ENCODE peak calls at places on chromosomes 1 and 21, in five cellular contexts. K, I, F, H and T are unnamed samples.

GRCh38 chr1:16443975-16444745 is 3.6 kb downstream of the NECAP2 start:
- DNase-seq in K (no peak), I (no peak), F (no peak), H (no peak), T (no peak)

GRCh38 chr1:149932474-149932873 is 4.2 kb downstream of the MTMR11 start:
- DNase-seq in K (no peak), I (no peak), F (no peak), H (no peak), T (no peak)

GRCh38 chr1:150805899-150806298 is 2.2 kb downstream of the CTSK start:
- DNase-seq in K (no peak), I (no peak), F (no peak), H (no peak), T (no peak)

GRCh38 chr1:21490774-21491482 is 18.3 kb upstream of the ALPL start:
- DNase-seq in K (no peak), I (peak), F (no peak), H (no peak), T (peak)

GRCh38 chr1:153928776-153929432 is 6.1 kb upstream of the GATAD2B start:
- DNase-seq in K (no peak), I (no peak), F (no peak), H (no peak), T (peak)

GRCh38 chr1:43704838-43705237 is 2.5 kb upstream of the ST3GAL3 start:
- DNase-seq in K (no peak), I (peak), F (no peak), H (no peak), T (no peak)

GRCh38 chr1:73327180-73327793 is 870.7 kb downstream of the LRRIQ3 start:
- DNase-seq in K (no peak), I (no peak), F (no peak), H (no peak), T (no peak)

GRCh38 chr1:7638078-7638477 is 133.0 kb upstream of the VAMP3 start:
- DNase-seq in K (no peak), I (no peak), F (no peak), H (no peak), T (no peak)

GRCh38 chr1:25900209-25900608 is 6.0 kb downstream of the STMN1 start:
- DNase-seq in K (no peak), I (no peak), F (no peak), H (no peak), T (no peak)

GRCh38 chr21:42444745-42445059 is 41.0 kb downstream of the UBASH3A start:
- DNase-seq in K (no peak), I (no peak), F (no peak), H (no peak), T (no peak)

GRCh38 chr21:29175408-29176147 is 45.1 kb downstream of the MAP3K7CL start:
- DNase-seq in K (no peak), I (no peak), F (no peak), H (peak), T (peak)

GRCh38 chr1:1578371-1578940 is 3.8 kb upstream of the SSU72 start:
- DNase-seq in K (no peak), I (no peak), F (no peak), H (no peak), T (no peak)

GRCh38 chr1:157703981-157704380 is 3.4 kb upstream of the FCRL3 start:
- DNase-seq in K (no peak), I (no peak), F (no peak), H (no peak), T (no peak)

GRCh38 chr1:93713247-93713764 is 31.7 kb upstream of the BCAR3 start:
- DNase-seq in K (no peak), I (no peak), F (no peak), H (no peak), T (no peak)

GRCh38 chr21:31216206-31216605 is 127.9 kb downstream of the TIAM1 start:
- DNase-seq in K (no peak), I (no peak), F (no peak), H (no peak), T (no peak)

GRCh38 chr1:68199603-68200002 is 32.7 kb downstream of the WLS start:
- DNase-seq in K (peak), I (no peak), F (no peak), H (no peak), T (no peak)

GRCh38 chr1:40053138-40053887 is 12.8 kb downstream of the CAP1 start:
- DNase-seq in K (no peak), I (no peak), F (no peak), H (no peak), T (no peak)

GRCh38 chr21:42696026-42696380 is 42.6 kb downstream of the PDE9A start:
- DNase-seq in K (no peak), I (no peak), F (no peak), H (no peak), T (no peak)